ENCODE peak calls at places on chromosome 4, in ten cellular contexts. N is esophagus squamous epithelium; Q is left lung; B is CD8-positive, alpha-beta memory T cell; G is right lobe of liver; F is lower leg skin; S is fibroblast of mammary gland; R is tibial nerve; E is foreskin fibroblast; L is Jurkat, Clone E6-1. W is an unnamed sample.

GRCh38 chr4:10104211-10104990 is 12.2 kb downstream of the WDR1 start:
- DNase-seq in Q (no peak), B (no peak), G (no peak), R (no peak), F (no peak), N (no peak), L (no peak), E (no peak), S (no peak), W (no peak)

GRCh38 chr4:54185871-54186270 is 43.2 kb upstream of the PDGFRA start:
- DNase-seq in Q (no peak), B (no peak), F (no peak), E (no peak), L (no peak), N (no peak), R (no peak), G (no peak), S (no peak), W (no peak)

GRCh38 chr4:139607302-139608060 is 51.5 kb upstream of the SETD7 start:
- DNase-seq in R (no peak), Q (no peak), L (no peak), N (no peak), B (no peak), S (peak), G (no peak), F (no peak), E (no peak), W (no peak)

GRCh38 chr4:84493092-84493850 is 5.8 kb downstream of the NKX6-1 start:
- DNase-seq in G (no peak), F (no peak), N (no peak), E (no peak), L (no peak), R (no peak), S (peak), Q (no peak), B (no peak), W (no peak)

GRCh38 chr4:103498161-103499070 is 221.4 kb downstream of the TACR3 start:
- DNase-seq in N (no peak), E (peak), R (no peak), G (no peak), L (no peak), B (no peak), F (no peak), Q (no peak), S (peak), W (peak)

GRCh38 chr4:65600656-65601055 is 69.6 kb downstream of the EPHA5 start:
- DNase-seq in N (no peak), L (no peak), B (no peak), S (no peak), G (no peak), F (no peak), E (no peak), Q (no peak), R (no peak), W (peak)

GRCh38 chr4:75547647-75548387 is 8.0 kb upstream of the ODAPH start:
- DNase-seq in G (no peak), N (no peak), L (no peak), R (peak), E (peak), F (peak), S (peak), Q (no peak), B (no peak), W (no peak)

GRCh38 chr4:149426461-149426860 is 389.2 kb downstream of the IQCM start:
- DNase-seq in R (no peak), E (no peak), S (peak), B (no peak), Q (no peak), L (no peak), F (no peak), G (no peak), N (no peak), W (no peak)

GRCh38 chr4:111027526-111027925 is 404.6 kb upstream of the PITX2 start:
- DNase-seq in N (no peak), S (peak), Q (no peak), L (no peak), F (no peak), G (no peak), E (peak), B (no peak), R (no peak), W (no peak)

GRCh38 chr4:185921583-185922555 is 109.9 kb upstream of the SORBS2 start:
- DNase-seq in S (no peak), Q (no peak), G (no peak), E (no peak), R (no peak), B (no peak), N (no peak), L (no peak), F (no peak), W (no peak)

GRCh38 chr4:152556283-152556682 is 20.4 kb upstream of the FBXW7 start:
- DNase-seq in B (no peak), E (no peak), G (no peak), S (no peak), R (no peak), F (no peak), L (no peak), Q (no peak), N (no peak), W (no peak)

GRCh38 chr4:10734697-10735096 is 50.1 kb upstream of the CLNK start:
- DNase-seq in S (no peak), G (no peak), B (no peak), L (no peak), R (no peak), F (no peak), E (no peak), N (no peak), Q (no peak), W (no peak)

GRCh38 chr4:82745173-82745842 is 53.3 kb downstream of the SCD5 start:
- DNase-seq in S (no peak), B (no peak), R (no peak), N (no peak), E (no peak), F (no peak), Q (no peak), L (no peak), G (no peak), W (peak)

GRCh38 chr4:139691-140090 is 15.4 kb downstream of the ZNF718 start:
- DNase-seq in L (no peak), Q (no peak), E (no peak), S (no peak), B (no peak), R (no peak), G (no peak), N (no peak), F (no peak), W (no peak)

GRCh38 chr4:158741622-158742021 is 18.4 kb upstream of the PPID start:
- DNase-seq in G (no peak), F (no peak), R (no peak), Q (no peak), N (no peak), E (no peak), S (no peak), B (no peak), L (no peak), W (no peak)

GRCh38 chr4:174496631-174497442 is 25.5 kb downstream of the HPGD start:
- DNase-seq in E (no peak), N (no peak), R (no peak), B (no peak), Q (no peak), G (no peak), L (no peak), S (no peak), F (no peak), W (no peak)

GRCh38 chr4:51866835-51867234 is 23.9 kb downstream of the DCUN1D4 start:
- DNase-seq in N (no peak), S (no peak), E (no peak), L (no peak), R (no peak), F (no peak), Q (no peak), B (no peak), G (no peak), W (no peak)

DNA sequence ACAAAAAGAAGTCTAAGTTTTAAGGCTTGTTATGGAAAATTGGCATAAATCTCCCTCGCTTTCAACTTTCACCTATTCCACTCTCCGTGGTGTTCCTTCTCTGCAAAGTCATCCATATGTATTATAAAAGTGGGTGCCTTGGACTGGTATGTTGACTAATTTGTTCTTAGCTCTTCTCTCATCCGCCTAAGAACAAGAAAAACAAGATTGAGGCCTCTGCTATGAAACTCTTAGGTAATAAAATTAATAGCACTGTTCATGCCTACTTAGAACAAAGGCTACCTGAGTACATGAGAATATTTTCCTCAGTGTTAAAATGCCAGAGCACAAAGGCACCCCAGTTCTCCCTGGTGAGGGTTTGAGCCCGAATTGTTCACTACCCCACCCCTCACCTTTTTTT is 1.3 kb downstream of the CNGA1 start:
- DNase-seq in S (no peak), L (no peak), G (no peak), E (no peak), N (no peak), B (no peak), F (no peak), Q (no peak), R (no peak), W (no peak)
- H3K4me3 ChIP-seq in S (no peak), L (no peak), G (peak), E (no peak), N (peak), B (no peak), F (no peak), Q (no peak), R (no peak), W (no peak)

GRCh38 chr4:109303141-109303499 is 662 bp upstream of the COL25A1 start:
- DNase-seq in L (no peak), E (peak), F (no peak), N (no peak), G (no peak), S (no peak), B (no peak), R (no peak), Q (no peak), W (no peak)
- H3K4me3 ChIP-seq in L (peak), E (peak), F (peak), N (peak), G (peak), S (peak), B (peak), R (peak), Q (peak), W (peak)

DNA sequence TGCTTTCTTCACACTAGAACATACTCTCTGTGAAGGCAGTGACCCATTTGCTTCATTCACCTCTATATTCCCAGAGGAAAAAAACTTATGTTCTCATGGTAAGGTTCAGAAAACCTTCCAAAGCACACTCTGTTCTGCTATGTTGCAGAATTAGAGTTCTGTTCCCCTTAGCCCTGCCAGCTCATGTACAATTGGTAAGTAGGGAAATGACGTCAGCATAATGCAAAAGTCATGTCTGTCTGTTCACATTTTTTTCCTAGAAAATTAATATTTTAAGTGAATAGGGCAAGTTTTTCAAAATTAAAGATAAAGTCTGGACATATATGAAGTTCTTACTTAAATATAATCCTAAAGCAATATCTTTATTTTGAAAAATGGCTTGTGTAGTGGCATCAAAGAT is 443.6 kb downstream of the GALNTL6 start:
- DNase-seq in F (no peak), N (no peak), G (no peak), B (no peak), Q (no peak), E (no peak), R (no peak), S (no peak), L (no peak), W (no peak)
- H3K4me3 ChIP-seq in F (no peak), N (no peak), G (no peak), B (no peak), Q (no peak), E (no peak), R (no peak), S (no peak), L (no peak), W (no peak)

GRCh38 chr4:8477676-8478075 is 37.1 kb downstream of the TRMT44 start:
- DNase-seq in B (no peak), Q (no peak), E (no peak), N (no peak), R (no peak), S (no peak), F (no peak), L (no peak), G (no peak), W (no peak)
- H3K4me3 ChIP-seq in B (no peak), Q (no peak), E (no peak), N (no peak), R (no peak), S (no peak), F (no peak), L (no peak), G (no peak), W (no peak)

W was measured in astrocyte of the cerebellum.